ENCODE peak calls at places on chromosome 14, in eight cellular contexts. S is nephron progenitor cell; W is activated gamma-delta T cell treated with Interleukin-2 at 50 U/mL for 16 hours; J is neural progenitor cell; A is A549; T is Peyer's patch; F is NCI-H524 treated with DMSO at 0.1 percent for 48 hours; B is effector memory CD4-positive, alpha-beta T cell. R is an unnamed sample.

GRCh38 chr14:90375934-90376333 is 20.9 kb upstream of the CALM1 start:
- DNase-seq in B (no peak), S (no peak), A (no peak), J (no peak), W (no peak), T (no peak), F (no peak), R (no peak)

GRCh38 chr14:24892730-24893059 is 157.3 kb downstream of the STXBP6 start:
- DNase-seq in S (no peak), F (no peak), T (no peak), B (no peak), J (no peak), W (no peak), A (no peak), R (no peak)

GRCh38 chr14:102479777-102480176 is 29.8 kb downstream of the ANKRD9 start:
- DNase-seq in J (no peak), B (no peak), S (no peak), F (peak), T (no peak), W (no peak), A (no peak), R (no peak)

GRCh38 chr14:70873627-70874026 is 33.6 kb upstream of the PCNX1 start:
- DNase-seq in A (no peak), F (peak), J (no peak), S (no peak), W (peak), T (no peak), B (no peak), R (peak)

GRCh38 chr14:53330441-53330840 is 177.3 kb upstream of the DDHD1 start:
- DNase-seq in B (no peak), A (no peak), F (no peak), T (no peak), W (no peak), J (no peak), S (no peak), R (no peak)

GRCh38 chr14:30387856-30388255 is 171.1 kb upstream of the G2E3 start:
- DNase-seq in F (no peak), S (no peak), T (no peak), J (no peak), W (no peak), A (no peak), B (no peak), R (no peak)

GRCh38 chr14:93986972-93987371 is 10.1 kb upstream of the CCDC197 start:
- DNase-seq in F (no peak), W (no peak), T (no peak), S (peak), J (no peak), A (no peak), B (no peak), R (no peak)

GRCh38 chr14:33131801-33132200 is 193.1 kb downstream of the NPAS3 start:
- DNase-seq in F (no peak), W (no peak), B (no peak), A (no peak), J (no peak), S (no peak), T (no peak), R (no peak)

GRCh38 chr14:97376310-97376709 is 579.1 kb downstream of the VRK1 start:
- DNase-seq in S (no peak), J (no peak), F (no peak), A (no peak), W (no peak), B (no peak), T (no peak), R (no peak)

GRCh38 chr14:35045798-35046047 is 349 bp upstream of the FAM177A1 start:
- DNase-seq in F (no peak), J (no peak), T (no peak), B (no peak), A (peak), W (no peak), S (no peak), R (no peak)

GRCh38 chr14:99270491-99271287 is 1.3 kb downstream of the BCL11B start:
- DNase-seq in B (no peak), F (no peak), S (peak), T (no peak), J (peak), A (no peak), W (no peak), R (no peak)

GRCh38 chr14:27528328-27528727 is 930.5 kb upstream of the NOVA1 start:
- DNase-seq in S (peak), F (peak), J (peak), B (no peak), A (peak), T (no peak), W (no peak), R (no peak)

GRCh38 chr14:38226366-38226765 is 18.7 kb downstream of the SSTR1 start:
- DNase-seq in T (no peak), S (no peak), A (no peak), W (no peak), F (no peak), B (no peak), J (no peak), R (no peak)

GRCh38 chr14:59679872-59680271 is 103.3 kb upstream of the CCDC175 start:
- DNase-seq in W (no peak), T (no peak), A (no peak), J (peak), F (no peak), B (no peak), S (no peak), R (no peak)

GRCh38 chr14:55889124-55889523 is 229.1 kb upstream of the PELI2 start:
- DNase-seq in S (no peak), B (no peak), W (no peak), A (peak), F (no peak), T (no peak), J (no peak), R (no peak)

GRCh38 chr14:100849432-100849831 is 23.5 kb downstream of the MEG3 start:
- DNase-seq in J (no peak), S (no peak), B (no peak), A (no peak), F (no peak), T (no peak), W (no peak), R (no peak)

GRCh38 chr14:29262979-29263378 is 496.4 kb downstream of the FOXG1 start:
- DNase-seq in T (no peak), B (no peak), J (no peak), W (no peak), S (no peak), F (no peak), A (no peak), R (no peak)

GRCh38 chr14:101973356-101973755 is 9.0 kb downstream of the DYNC1H1 start:
- DNase-seq in T (no peak), W (no peak), B (no peak), A (no peak), F (no peak), J (no peak), S (no peak), R (no peak)

GRCh38 chr14:55777867-55778266 is 197.9 kb downstream of the KTN1 start:
- DNase-seq in S (no peak), T (no peak), J (no peak), F (no peak), W (no peak), B (no peak), A (no peak), R (no peak)